ENCODE peak calls at places on chromosomes 1 and 21, in six cellular contexts. Q, L, Z, T, U and R are unnamed samples.

GRCh38 chr1:89605692-89606091 is 27.2 kb upstream of the LRRC8C start:
- DNase-seq in Q (no peak), L (no peak), Z (peak; percentile 75), T (no peak), U (no peak), R (no peak)

GRCh38 chr21:42269382-42269781 is 45.8 kb downstream of the TFF3 start:
- DNase-seq in Q (no peak), L (no peak), Z (no peak), T (no peak), U (no peak), R (no peak)

GRCh38 chr1:175792126-175792525 is 48.7 kb upstream of the TNR start:
- DNase-seq in Q (no peak), L (no peak), Z (no peak), T (no peak), U (no peak), R (no peak)

GRCh38 chr1:111141245-111141644 is 1.2 kb downstream of the CEPT1 start:
- DNase-seq in Q (no peak), L (no peak), Z (no peak), T (no peak), U (no peak), R (no peak)

GRCh38 chr1:234111458-234112142 is 207.1 kb downstream of the SLC35F3 start:
- DNase-seq in Q (no peak), L (no peak), Z (peak; percentile 33), T (no peak), U (peak; percentile 57), R (no peak)

GRCh38 chr1:154726443-154726842 is 118.5 kb upstream of the ADAR start:
- DNase-seq in Q (peak; percentile 35), L (no peak), Z (no peak), T (no peak), U (no peak), R (no peak)

GRCh38 chr1:201795066-201795465 is 33.9 kb upstream of the IPO9 start:
- DNase-seq in Q (no peak), L (no peak), Z (no peak), T (no peak), U (no peak), R (no peak)

GRCh38 chr1:220950576-220950975 is 71.3 kb downstream of the HLX start:
- DNase-seq in Q (no peak), L (no peak), Z (no peak), T (no peak), U (no peak), R (no peak)

GRCh38 chr1:19074902-19075721 is 118.6 kb upstream of the IFFO2 start:
- DNase-seq in Q (no peak), L (no peak), Z (no peak), T (no peak), U (no peak), R (no peak)

GRCh38 chr1:207186503-207186902 is 82.5 kb downstream of the C4BPA start:
- DNase-seq in Q (no peak), L (no peak), Z (no peak), T (no peak), U (no peak), R (no peak)

GRCh38 chr1:189158155-189158554 is 1319.5 kb downstream of the BRINP3 start:
- DNase-seq in Q (no peak), L (no peak), Z (no peak), T (no peak), U (no peak), R (no peak)

GRCh38 chr1:178230881-178231409 is 137.0 kb downstream of the RASAL2 start:
- DNase-seq in Q (no peak), L (no peak), Z (no peak), T (no peak), U (no peak), R (no peak)

GRCh38 chr1:38043036-38043747 is 3.4 kb downstream of the POU3F1 start:
- DNase-seq in Q (no peak), L (no peak), Z (no peak), T (no peak), U (no peak), R (no peak)

GRCh38 chr21:45826733-45827692 is 154.6 kb upstream of the COL6A1 start:
- DNase-seq in Q (no peak), L (peak; percentile 44), Z (no peak), T (no peak), U (no peak), R (no peak)

GRCh38 chr1:116207126-116207735 is 96.0 kb downstream of the MAB21L3 start:
- DNase-seq in Q (no peak), L (no peak), Z (no peak), T (no peak), U (no peak), R (no peak)

GRCh38 chr1:241985787-241986186 is 13.1 kb downstream of the MAP1LC3C start:
- DNase-seq in Q (no peak), L (peak; percentile 46), Z (peak; percentile 47), T (peak; percentile 44), U (peak; percentile 68), R (peak; percentile 27)

GRCh38 chr1:210259496-210259895 is 26.9 kb downstream of the SERTAD4 start:
- DNase-seq in Q (no peak), L (no peak), Z (no peak), T (no peak), U (no peak), R (no peak)

GRCh38 chr1:204141131-204141530 is 10.7 kb downstream of the ETNK2 start:
- DNase-seq in Q (no peak), L (no peak), Z (no peak), T (no peak), U (no peak), R (no peak)

GRCh38 chr1:25737151-25737550 is 62.8 kb upstream of the SELENON start:
- DNase-seq in Q (no peak), L (no peak), Z (no peak), T (no peak), U (no peak), R (no peak)

DNA sequence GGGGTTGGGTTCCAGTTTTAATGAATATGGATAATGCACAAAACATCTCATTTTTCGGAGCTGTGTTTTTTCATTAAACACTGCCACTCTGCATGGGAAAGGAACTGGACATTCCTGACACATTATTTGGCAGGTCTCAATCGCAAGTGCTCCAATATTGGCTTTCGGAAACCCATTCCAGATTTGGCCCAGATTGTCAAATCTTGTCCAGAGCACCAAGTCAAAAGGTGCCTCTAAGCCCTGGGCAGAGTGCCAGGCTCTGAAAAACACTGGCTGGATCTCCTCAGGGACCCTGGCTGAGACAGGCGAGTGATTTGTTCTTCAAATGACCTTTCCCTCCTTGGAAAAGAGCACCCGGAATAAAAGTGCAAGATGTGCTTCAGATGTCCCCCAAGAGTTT is 68.4 kb upstream of the MRPS6 start:
- DNase-seq in Q (no peak), L (no peak), Z (no peak), T (no peak), U (no peak), R (no peak)
- TF ChIP-seq POLR2A in Q (no peak), L (no peak), Z (no peak), T (no peak), U (no peak), R (no peak)

DNA sequence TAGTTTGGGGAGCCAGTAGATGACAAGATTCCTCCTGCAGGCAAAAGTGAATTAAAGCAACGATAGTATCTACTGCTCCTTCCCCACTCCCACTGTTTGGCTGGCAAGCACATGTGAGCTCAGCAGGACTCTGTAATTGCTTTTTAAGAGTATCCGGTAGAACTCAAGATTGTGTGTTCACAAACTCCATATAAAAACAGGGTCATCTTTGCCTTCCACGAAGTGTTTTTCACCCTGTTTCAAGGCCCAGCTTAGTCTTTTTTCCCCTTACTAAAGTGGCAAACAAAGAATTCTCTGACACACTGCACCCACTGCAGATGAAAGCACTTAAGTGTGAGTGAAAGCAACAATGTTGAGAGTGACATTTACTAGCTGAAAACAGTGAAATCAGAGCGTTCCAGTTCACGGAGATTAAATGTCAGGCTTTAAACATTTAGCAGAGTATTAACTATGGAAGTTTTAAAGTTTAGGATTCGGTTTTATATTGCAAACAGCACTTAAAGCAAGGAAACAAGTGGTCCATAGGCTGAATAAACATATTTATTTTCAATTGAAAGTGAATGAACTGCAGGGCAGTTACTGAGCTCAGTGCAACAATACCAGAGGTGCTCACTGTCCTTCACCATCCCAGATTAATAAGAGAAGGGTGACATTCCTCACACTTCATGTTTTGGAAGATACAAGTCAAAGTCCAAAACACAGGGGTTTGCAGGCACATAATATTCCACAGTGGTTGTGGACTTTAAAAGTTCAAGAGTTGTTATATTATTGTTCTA is 69.9 kb downstream of the ALG14 start:
- DNase-seq in Q (no peak), L (no peak), Z (peak; percentile 31), T (no peak), U (no peak), R (no peak)
- TF ChIP-seq POLR2AphosphoS5 in Q (no peak), L (no peak), Z (no peak), T (no peak), U (no peak), R (no peak)

GRCh38 chr1:185969028-185969427 is 234.8 kb downstream of the HMCN1 start:
- DNase-seq in Q (no peak), L (no peak), Z (no peak), T (no peak), U (no peak), R (no peak)

GRCh38 chr1:185966487-185966886 is 232.3 kb downstream of the HMCN1 start:
- DNase-seq in Q (no peak), L (no peak), Z (no peak), T (no peak), U (no peak), R (no peak)

GRCh38 chr1:185969524-185969991 is 235.4 kb downstream of the HMCN1 start:
- DNase-seq in Q (no peak), L (no peak), Z (no peak), T (no peak), U (no peak), R (no peak)

GRCh38 chr1:185964946-185965345 is 230.8 kb downstream of the HMCN1 start:
- DNase-seq in Q (no peak), L (no peak), Z (no peak), T (no peak), U (no peak), R (no peak)

DNA sequence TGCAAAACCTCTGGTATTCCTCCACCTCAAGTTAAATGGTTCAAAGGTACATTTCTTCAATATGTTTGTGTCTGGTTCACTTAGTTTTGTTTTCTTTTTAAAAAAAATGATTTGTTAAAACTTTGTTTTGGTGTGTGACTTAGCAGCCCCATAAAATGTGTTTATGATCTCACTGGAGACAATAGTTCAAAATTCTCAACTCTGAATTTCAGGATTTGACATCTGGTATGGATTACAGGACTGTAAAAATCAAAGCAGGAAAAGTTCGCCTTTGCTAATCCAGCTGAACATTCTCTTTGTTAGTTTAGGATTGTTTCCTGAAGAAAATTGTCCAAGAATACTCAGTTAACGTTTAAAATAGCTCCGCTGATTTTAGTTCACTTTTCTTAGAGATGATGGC is 231.7 kb downstream of the HMCN1 start:
- DNase-seq in Q (no peak), L (no peak), Z (no peak), T (no peak), U (no peak), R (no peak)
- TF ChIP-seq TAF1 in Q (no peak), L (no peak), Z (no peak), T (no peak), U (no peak), R (no peak)

GRCh38 chr1:151059342-151060240 is at the start of gene CDC42SE1:
- DNase-seq in Q (peak; percentile 55), L (peak; percentile 88), Z (peak; percentile 67), T (peak; percentile 85), U (peak; percentile 85), R (peak; percentile 91)

GRCh38 chr1:151061704-151062103 is 1.5 kb downstream of the MLLT11 start:
- DNase-seq in Q (no peak), L (no peak), Z (no peak), T (no peak), U (no peak), R (no peak)

GRCh38 chr1:151061012-151061401 is 810 bp downstream of the MLLT11 start:
- DNase-seq in Q (no peak), L (no peak), Z (no peak), T (no peak), U (no peak), R (no peak)

GRCh38 chr1:151058682-151059341 is 610 bp downstream of the CDC42SE1 start:
- DNase-seq in Q (no peak), L (no peak), Z (no peak), T (peak; percentile 43), U (peak; percentile 61), R (no peak)

GRCh38 chr1:151060241-151061011 is at the start of gene MLLT11:
- DNase-seq in Q (no peak), L (no peak), Z (no peak), T (peak; percentile 49), U (peak; percentile 76), R (no peak)
- TF ChIP-seq POLR2A in Q (no peak), L (no peak), Z (no peak), T (peak; percentile 75), U (no peak), R (no peak)